ENCODE peak calls at places on chromosomes 6 and 20, in six cellular contexts. H, V, R, A, F and O are unnamed samples.

GRCh38 chr20:35616465-35617396 is 1.1 kb downstream of the SPAG4 start:
- DNase-seq in V (peak), R (no peak), A (peak), F (peak), H (peak), O (peak)

GRCh38 chr6:127148511-127148910 is 30.0 kb downstream of the RSPO3 start:
- DNase-seq in R (no peak), V (no peak), F (no peak), H (peak), A (no peak), O (no peak)

GRCh38 chr6:164130151-164130550 is 715.6 kb downstream of the QKI start:
- DNase-seq in R (no peak), A (no peak), F (no peak), H (no peak), V (no peak), O (no peak)

GRCh38 chr6:89286516-89286915 is 28.6 kb downstream of the GABRR2 start:
- DNase-seq in H (no peak), R (no peak), V (no peak), F (no peak), A (no peak), O (no peak)

GRCh38 chr6:55668625-55669024 is 89.6 kb upstream of the HMGCLL1 start:
- DNase-seq in R (no peak), V (no peak), F (no peak), H (peak), A (no peak), O (no peak)

GRCh38 chr6:148803979-148804378 is 57.1 kb downstream of the UST start:
- DNase-seq in V (no peak), H (no peak), F (no peak), A (no peak), R (no peak), O (peak)

GRCh38 chr6:47135772-47136171 is 93.6 kb upstream of the ADGRF1 start:
- DNase-seq in A (no peak), V (no peak), R (no peak), H (peak), F (peak), O (peak)

GRCh38 chr20:25669826-25670422 is 26.7 kb downstream of the ZNF337 start:
- DNase-seq in H (peak), V (peak), A (no peak), F (no peak), R (no peak), O (peak)

GRCh38 chr6:37818536-37819176 is 871 bp upstream of the ZFAND3 start:
- DNase-seq in H (peak), R (no peak), V (peak), A (peak), F (peak), O (peak)

GRCh38 chr6:107418118-107418517 is 41.2 kb downstream of the PDSS2 start:
- DNase-seq in F (no peak), H (no peak), V (peak), A (no peak), R (no peak), O (peak)

GRCh38 chr20:25059866-25060465 is 2.0 kb upstream of the ACSS1 start:
- DNase-seq in R (no peak), V (no peak), F (no peak), A (no peak), H (no peak), O (no peak)

GRCh38 chr20:50317644-50318043 is 127.0 kb downstream of the CEBPB start:
- DNase-seq in H (no peak), A (no peak), V (no peak), R (no peak), F (no peak), O (no peak)

GRCh38 chr6:155085582-155086253 is 90.6 kb downstream of the TIAM2 start:
- DNase-seq in V (no peak), A (no peak), H (peak), R (no peak), F (no peak), O (peak)

GRCh38 chr20:2210646-2211556 is 84.9 kb upstream of the TGM3 start:
- DNase-seq in A (peak), V (no peak), H (peak), R (no peak), F (no peak), O (no peak)

GRCh38 chr20:33145521-33145920 is 22.4 kb upstream of the BPIFA2 start:
- DNase-seq in F (no peak), R (no peak), H (no peak), V (no peak), A (no peak), O (no peak)

GRCh38 chr6:119076966-119077642 is 1.4 kb downstream of the FAM184A start:
- DNase-seq in H (no peak), A (no peak), V (no peak), F (no peak), R (no peak), O (no peak)

GRCh38 chr6:7243188-7243942 is 69.6 kb downstream of the SSR1 start:
- DNase-seq in R (peak), V (peak), F (peak), H (peak), A (peak), O (peak)

GRCh38 chr6:157995458-157995857 is 13.8 kb downstream of the SYNJ2 start:
- DNase-seq in A (no peak), R (no peak), V (no peak), F (no peak), H (no peak), O (no peak)

GRCh38 chr20:16661738-16662137 is 68.1 kb upstream of the SNRPB2 start:
- DNase-seq in V (peak), A (no peak), H (no peak), R (no peak), F (no peak), O (no peak)

GRCh38 chr6:114364295-114364694 is 21.5 kb upstream of the HS3ST5 start:
- DNase-seq in R (no peak), H (peak), V (no peak), F (no peak), A (no peak), O (peak)

GRCh38 chr6:104123227-104123626 is 736.5 kb downstream of the HACE1 start:
- DNase-seq in H (no peak), F (no peak), R (no peak), A (no peak), V (no peak), O (no peak)

GRCh38 chr6:149060985-149061760 is 256.3 kb upstream of the TAB2 start:
- DNase-seq in R (no peak), V (no peak), F (peak), H (peak), A (peak), O (peak)

GRCh38 chr6:89410231-89411018 is 1.6 kb downstream of the RRAGD start:
- DNase-seq in V (peak), F (no peak), H (peak), A (no peak), R (no peak), O (no peak)

GRCh38 chr20:24955045-24955444 is 6.0 kb downstream of the CST7 start:
- DNase-seq in F (no peak), H (no peak), A (peak), V (peak), R (no peak), O (no peak)

GRCh38 chr6:91761621-91762020 is 1174.7 kb upstream of the MAP3K7 start:
- DNase-seq in F (no peak), A (no peak), H (no peak), R (no peak), V (no peak), O (no peak)

GRCh38 chr20:43825635-43826034 is 89.0 kb upstream of the TOX2 start:
- DNase-seq in F (no peak), A (no peak), R (no peak), H (no peak), V (no peak), O (no peak)

GRCh38 chr6:166004491-166005275 is 163.0 kb downstream of the TBXT start:
- DNase-seq in V (no peak), F (no peak), R (no peak), H (no peak), A (no peak), O (no peak)

GRCh38 chr6:37150314-37150713 is 19.6 kb upstream of the PIM1 start:
- DNase-seq in V (no peak), F (no peak), A (no peak), H (no peak), R (no peak), O (no peak)

GRCh38 chr20:8454137-8454712 is 322.2 kb downstream of the PLCB1 start:
- DNase-seq in R (no peak), H (peak), A (no peak), V (peak), F (peak), O (peak)

GRCh38 chr6:134517145-134517658 is 199.3 kb upstream of the SGK1 start:
- DNase-seq in F (peak), R (no peak), A (no peak), V (peak), H (peak), O (peak)

GRCh38 chr6:47292944-47293343 is 16.8 kb downstream of the TNFRSF21 start:
- DNase-seq in H (no peak), R (no peak), V (no peak), F (no peak), A (no peak), O (peak)

GRCh38 chr6:113903666-113904330 is 46.7 kb downstream of the MARCKS start:
- DNase-seq in V (no peak), R (no peak), H (peak), F (no peak), A (peak), O (no peak)

GRCh38 chr6:5104667-5105066 is 19.5 kb downstream of the PPP1R3G start:
- DNase-seq in H (no peak), V (no peak), F (no peak), A (no peak), R (no peak), O (no peak)
- H3K4me3 ChIP-seq in H (no peak), V (no peak), F (no peak), A (no peak), R (no peak), O (no peak)

DNA sequence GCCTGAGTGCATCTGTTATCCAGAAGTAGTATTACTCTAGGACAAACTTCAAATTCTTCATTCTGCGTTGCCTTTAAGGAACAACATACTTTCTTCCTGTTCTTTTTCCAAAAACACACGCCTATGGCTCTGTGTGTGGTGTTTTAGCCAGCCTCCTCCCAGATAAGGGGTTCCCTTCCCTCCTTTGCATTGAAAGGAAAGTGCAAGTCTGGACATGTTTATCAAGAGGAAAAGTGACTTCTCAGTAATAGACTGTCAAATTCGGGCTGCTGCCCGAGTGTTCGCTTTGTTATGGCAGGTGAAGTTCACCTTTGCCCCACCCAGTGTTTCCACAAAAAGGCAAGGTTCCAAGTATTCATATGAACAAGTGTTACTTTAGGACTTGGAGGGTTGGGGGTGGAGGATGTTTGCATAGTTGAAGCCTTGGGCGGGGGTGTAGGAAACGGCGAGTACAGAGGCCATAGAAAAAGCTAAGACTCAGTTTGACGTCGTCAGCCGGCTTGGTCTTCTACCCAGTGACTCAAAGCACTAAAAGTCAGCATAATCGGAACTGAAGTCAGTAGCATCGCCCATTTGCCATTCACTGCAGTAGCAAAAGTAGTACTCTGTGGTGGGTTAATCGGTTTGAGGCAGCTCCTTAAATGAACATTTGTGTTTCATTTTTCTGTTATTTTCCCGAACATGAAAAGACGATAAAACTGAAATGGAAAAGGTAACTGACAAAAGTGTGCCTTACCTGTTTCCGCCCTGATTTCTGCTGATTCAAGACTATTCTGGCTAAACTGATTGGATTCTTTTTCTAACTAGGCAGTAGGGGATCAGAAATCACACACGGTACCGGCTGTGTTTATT is 12.5 kb downstream of the PRDM1 start:
- DNase-seq in R (peak), A (peak), H (peak), F (no peak), V (no peak), O (no peak)
- H3K4me3 ChIP-seq in R (peak), A (peak), H (peak), F (peak), V (peak), O (peak)

GRCh38 chr6:105209950-105210706 is 30.3 kb upstream of the POPDC3 start:
- DNase-seq in F (no peak), H (peak), R (no peak), A (no peak), V (no peak), O (peak)
- H3K4me3 ChIP-seq in F (no peak), H (no peak), R (no peak), A (no peak), V (no peak), O (no peak)

DNA sequence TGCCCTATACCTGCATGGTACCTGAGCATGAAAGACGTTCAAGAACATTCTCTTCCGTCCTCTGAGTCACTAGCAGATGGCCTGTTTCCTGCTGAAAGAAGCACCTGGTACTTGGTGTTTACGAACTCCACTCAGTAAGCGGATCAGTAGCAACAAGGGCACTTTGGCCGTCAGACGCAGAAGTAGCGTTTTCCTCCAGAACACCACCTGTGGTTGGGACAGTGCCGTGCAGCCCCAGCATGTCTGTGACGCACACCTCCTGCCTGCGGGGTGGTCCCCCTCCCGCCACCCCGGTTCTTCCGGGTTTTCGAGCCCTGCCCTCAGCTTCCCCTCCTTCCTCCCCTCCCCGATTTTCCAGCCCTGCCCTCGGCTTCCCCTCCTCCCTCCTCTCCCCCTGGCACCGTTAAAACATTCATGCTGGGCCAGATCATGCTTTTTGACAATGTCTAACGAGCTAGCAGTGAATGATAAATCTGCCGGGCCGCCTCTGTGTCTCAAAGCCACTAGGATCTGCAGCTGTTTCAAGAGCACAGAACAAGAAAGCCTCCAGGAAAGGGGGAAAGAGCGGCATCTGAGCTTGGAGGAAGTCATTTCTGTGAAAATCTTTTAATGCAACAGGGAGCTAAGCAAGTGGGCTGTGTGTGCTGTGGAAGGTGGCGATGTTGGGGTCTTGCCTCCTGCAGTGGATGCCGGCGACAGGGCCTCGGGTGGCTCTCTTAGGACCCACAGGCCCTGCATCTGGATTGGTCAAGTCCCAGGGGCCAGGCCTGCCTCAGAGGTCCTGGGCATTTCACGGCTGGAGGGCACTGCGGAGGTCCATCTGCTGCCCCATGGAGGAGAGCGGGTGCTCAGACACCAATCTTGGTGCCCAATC is 207.9 kb downstream of the ERMARD start:
- DNase-seq in F (no peak), H (no peak), R (peak), A (peak), V (peak), O (no peak)
- H3K4me3 ChIP-seq in F (no peak), H (no peak), R (peak), A (no peak), V (no peak), O (no peak)